ENCODE peak calls at places on chromosomes 4 and X, in ten cellular contexts. P, C, L, K, E, B, Z, N, S and O are unnamed samples.
A peak's percentile ranks its signal among the peaks of the same experiment; 100 is the strongest.

GRCh38 chr4:85598936-85599335 is 124.0 kb downstream of the ARHGAP24 start:
- DNase-seq in C (no peak), K (no peak), P (no peak), N (no peak), L (no peak), Z (no peak), E (no peak), S (no peak), B (no peak), O (no peak)

GRCh38 chr4:47451657-47452056 is 11.8 kb downstream of the COMMD8 start:
- DNase-seq in B (no peak), C (no peak), P (no peak), Z (no peak), K (no peak), N (no peak), L (no peak), S (no peak), E (no peak), O (no peak)

GRCh38 chr4:112172180-112172579 is 26.9 kb downstream of the FAM241A start:
- DNase-seq in N (no peak), B (no peak), K (peak; percentile 38), C (no peak), E (no peak), Z (no peak), L (no peak), P (no peak), S (no peak), O (no peak)

GRCh38 chrX:41923925-41924693 is 755 bp upstream of the CASK start:
- DNase-seq in E (peak; percentile 13), N (no peak), Z (peak; percentile 21), L (peak; percentile 43), B (peak; percentile 48), S (peak; percentile 53), P (no peak), K (peak; percentile 15), C (peak; percentile 73), O (peak; percentile 55)

GRCh38 chr4:105061136-105061696 is 85.5 kb upstream of the TET2 start:
- DNase-seq in C (peak; percentile 68), L (peak; percentile 3), S (no peak), B (peak; percentile 63), E (peak; percentile 45), Z (no peak), K (peak; percentile 55), N (no peak), P (no peak), O (peak; percentile 25)

GRCh38 chr4:121758896-121759568 is 5.9 kb downstream of the SMIM43 start:
- DNase-seq in C (no peak), N (no peak), S (no peak), K (no peak), L (no peak), E (no peak), B (no peak), Z (no peak), P (no peak), O (no peak)

GRCh38 chrX:54492340-54492739 is 3.7 kb downstream of the FGD1 start:
- DNase-seq in N (peak; percentile 72), B (peak; percentile 47), Z (peak; percentile 59), E (no peak), P (no peak), L (peak; percentile 28), K (no peak), C (no peak), S (no peak), O (no peak)

GRCh38 chr4:6419452-6420028 is 52.9 kb downstream of the PPP2R2C start:
- DNase-seq in L (no peak), C (no peak), E (no peak), Z (no peak), S (no peak), K (no peak), N (peak; percentile 22), B (no peak), P (no peak), O (no peak)

GRCh38 chrX:69238153-69238959 is 73.1 kb upstream of the PJA1 start:
- DNase-seq in P (no peak), B (no peak), Z (no peak), E (no peak), K (no peak), N (no peak), S (no peak), L (no peak), C (no peak), O (no peak)

GRCh38 chr4:176538217-176538925 is 218.6 kb downstream of the SPCS3 start:
- DNase-seq in K (no peak), C (no peak), Z (no peak), N (no peak), P (no peak), L (peak; percentile 61), S (no peak), B (peak; percentile 84), E (no peak), O (no peak)

GRCh38 chr4:98113005-98113404 is 30.3 kb downstream of the STPG2 start:
- DNase-seq in K (no peak), L (peak; percentile 23), Z (no peak), N (no peak), P (peak; percentile 0), E (peak; percentile 11), B (no peak), C (no peak), S (no peak), O (no peak)

GRCh38 chr4:24473309-24473721 is 111.0 kb downstream of the DHX15 start:
- DNase-seq in E (peak; percentile 38), S (no peak), N (no peak), Z (no peak), K (no peak), P (no peak), C (no peak), B (peak; percentile 28), L (peak; percentile 42), O (peak; percentile 25)

GRCh38 chrX:45668686-45669443 is 468.2 kb upstream of the DIPK2B start:
- DNase-seq in P (no peak), L (peak; percentile 18), E (no peak), N (no peak), C (no peak), B (peak; percentile 41), S (no peak), K (no peak), Z (no peak), O (no peak)

GRCh38 chr4:157221426-157221894 is 932 bp downstream of the GRIA2 start:
- DNase-seq in P (no peak), N (peak; percentile 34), B (no peak), S (no peak), C (no peak), L (no peak), E (no peak), K (no peak), Z (no peak), O (no peak)

GRCh38 chrX:7062276-7062675 is 85.2 kb upstream of the STS start:
- DNase-seq in N (no peak), C (no peak), Z (no peak), K (no peak), L (no peak), B (no peak), S (no peak), E (no peak), P (no peak), O (no peak)

GRCh38 chrX:46325312-46325877 is 219.8 kb downstream of the ZNF674 start:
- DNase-seq in K (no peak), N (peak; percentile 75), B (peak; percentile 97), Z (no peak), C (peak; percentile 86), L (peak; percentile 90), S (peak; percentile 32), P (no peak), E (peak; percentile 31), O (no peak)

GRCh38 chr4:141003193-141003592 is 130.1 kb downstream of the RNF150 start:
- DNase-seq in L (no peak), B (no peak), N (no peak), S (no peak), K (no peak), C (no peak), P (no peak), Z (no peak), E (no peak), O (no peak)

GRCh38 chrX:145213504-145213903 is 33.8 kb upstream of the SPANXN1 start:
- DNase-seq in L (peak; percentile 8), N (no peak), K (no peak), P (no peak), E (no peak), Z (no peak), B (peak; percentile 9), S (no peak), C (no peak), O (no peak)

GRCh38 chrX:52852110-52852872 is 15.6 kb downstream of the XAGE3 start:
- DNase-seq in P (no peak), N (no peak), K (no peak), B (no peak), S (no peak), L (no peak), C (no peak), E (no peak), Z (no peak), O (no peak)

GRCh38 chr4:75821966-75822365 is 80.3 kb downstream of the PPEF2 start:
- DNase-seq in N (no peak), L (no peak), E (no peak), P (no peak), S (no peak), K (no peak), Z (no peak), B (no peak), C (no peak), O (no peak)

GRCh38 chr4:185115827-185116232 is 27.2 kb upstream of the SLC25A4 start:
- DNase-seq in K (no peak), C (no peak), B (no peak), N (peak; percentile 87), E (peak; percentile 73), S (peak; percentile 93), L (no peak), P (no peak), Z (no peak), O (peak; percentile 56)

GRCh38 chrX:123854329-123854728 is 5.5 kb upstream of the XIAP start:
- DNase-seq in C (no peak), L (no peak), B (no peak), S (no peak), K (no peak), N (no peak), P (no peak), E (no peak), Z (no peak), O (no peak)

GRCh38 chr4:108166441-108167315 is 2.1 kb downstream of the LEF1 start:
- DNase-seq in C (peak; percentile 87), K (peak; percentile 71), B (no peak), N (peak; percentile 77), P (peak; percentile 54), L (no peak), S (peak; percentile 35), Z (no peak), E (peak; percentile 47), O (peak; percentile 27)

GRCh38 chrX:111445485-111445884 is 33.5 kb upstream of the DCX start:
- DNase-seq in B (peak; percentile 21), Z (no peak), N (no peak), E (peak; percentile 13), S (no peak), L (peak; percentile 39), P (peak; percentile 37), K (peak; percentile 5), C (no peak), O (no peak)